ENCODE peak calls at places on chromosomes 16 and 17, in seven cellular contexts. One of them, this sample, is unnamed.

GRCh38 chr17:39485555-39485954 is 24.3 kb downstream of the CDK12 start:
- DNase-seq in A549: no peak
- DNase-seq in adrenal gland: no peak
- DNase-seq in transverse colon: no peak
- DNase-seq in HCT116: peak; percentile 15
- DNase-seq in endothelial cell of umbilical vein: no peak
- DNase-seq in H54: peak; percentile 34
- DNase-seq in this sample: peak; percentile 12

GRCh38 chr16:75106351-75107274 is 10.0 kb downstream of the LDHD start:
- DNase-seq in A549: no peak
- DNase-seq in HCT116: no peak
- DNase-seq in adrenal gland: no peak
- DNase-seq in endothelial cell of umbilical vein: no peak
- DNase-seq in transverse colon: no peak
- DNase-seq in H54: no peak
- DNase-seq in this sample: no peak

GRCh38 chr17:79668344-79669250 is 57.7 kb upstream of the RBFOX3 start:
- DNase-seq in A549: no peak
- DNase-seq in adrenal gland: no peak
- DNase-seq in HCT116: no peak
- DNase-seq in endothelial cell of umbilical vein: no peak
- DNase-seq in H54: no peak
- DNase-seq in transverse colon: no peak
- DNase-seq in this sample: no peak

GRCh38 chr16:71675380-71675779 is 49.1 kb downstream of the PHLPP2 start:
- DNase-seq in HCT116: no peak
- DNase-seq in endothelial cell of umbilical vein: no peak
- DNase-seq in H54: no peak
- DNase-seq in A549: no peak
- DNase-seq in transverse colon: no peak
- DNase-seq in adrenal gland: no peak
- DNase-seq in this sample: no peak

GRCh38 chr17:51683291-51683690 is 422.9 kb downstream of the UTP18 start:
- DNase-seq in HCT116: no peak
- DNase-seq in adrenal gland: no peak
- DNase-seq in H54: no peak
- DNase-seq in endothelial cell of umbilical vein: no peak
- DNase-seq in A549: no peak
- DNase-seq in transverse colon: no peak
- DNase-seq in this sample: no peak

GRCh38 chr17:337453-337852 is 15.2 kb downstream of the RPH3AL start:
- DNase-seq in A549: no peak
- DNase-seq in endothelial cell of umbilical vein: no peak
- DNase-seq in HCT116: no peak
- DNase-seq in transverse colon: no peak
- DNase-seq in H54: no peak
- DNase-seq in adrenal gland: no peak
- DNase-seq in this sample: no peak

GRCh38 chr16:86016201-86016965 is 117.4 kb downstream of the IRF8 start:
- DNase-seq in HCT116: peak; percentile 61
- DNase-seq in transverse colon: peak; percentile 39
- DNase-seq in adrenal gland: peak; percentile 57
- DNase-seq in endothelial cell of umbilical vein: peak; percentile 62
- DNase-seq in H54: peak; percentile 75
- DNase-seq in A549: peak; percentile 79
- DNase-seq in this sample: peak; percentile 67

GRCh38 chr17:67289174-67289876 is 44.3 kb upstream of the HELZ start:
- DNase-seq in HCT116: no peak
- DNase-seq in endothelial cell of umbilical vein: peak; percentile 85
- DNase-seq in H54: no peak
- DNase-seq in transverse colon: peak; percentile 30
- DNase-seq in A549: no peak
- DNase-seq in adrenal gland: peak; percentile 81
- DNase-seq in this sample: no peak

GRCh38 chr17:82696916-82697807 is 1.3 kb downstream of the RAB40B start:
- DNase-seq in transverse colon: no peak
- DNase-seq in H54: no peak
- DNase-seq in A549: no peak
- DNase-seq in adrenal gland: no peak
- DNase-seq in endothelial cell of umbilical vein: no peak
- DNase-seq in HCT116: no peak
- DNase-seq in this sample: no peak

GRCh38 chr17:31660684-31661083 is 198.4 kb downstream of the COPRS start:
- DNase-seq in endothelial cell of umbilical vein: no peak
- DNase-seq in transverse colon: no peak
- DNase-seq in adrenal gland: no peak
- DNase-seq in HCT116: no peak
- DNase-seq in H54: no peak
- DNase-seq in A549: no peak
- DNase-seq in this sample: no peak

GRCh38 chr17:72077326-72077960 is 43.4 kb upstream of the SOX9 start:
- DNase-seq in adrenal gland: no peak
- DNase-seq in HCT116: peak; percentile 8
- DNase-seq in A549: no peak
- DNase-seq in endothelial cell of umbilical vein: no peak
- DNase-seq in transverse colon: no peak
- DNase-seq in H54: peak; percentile 24
- DNase-seq in this sample: no peak

DNA sequence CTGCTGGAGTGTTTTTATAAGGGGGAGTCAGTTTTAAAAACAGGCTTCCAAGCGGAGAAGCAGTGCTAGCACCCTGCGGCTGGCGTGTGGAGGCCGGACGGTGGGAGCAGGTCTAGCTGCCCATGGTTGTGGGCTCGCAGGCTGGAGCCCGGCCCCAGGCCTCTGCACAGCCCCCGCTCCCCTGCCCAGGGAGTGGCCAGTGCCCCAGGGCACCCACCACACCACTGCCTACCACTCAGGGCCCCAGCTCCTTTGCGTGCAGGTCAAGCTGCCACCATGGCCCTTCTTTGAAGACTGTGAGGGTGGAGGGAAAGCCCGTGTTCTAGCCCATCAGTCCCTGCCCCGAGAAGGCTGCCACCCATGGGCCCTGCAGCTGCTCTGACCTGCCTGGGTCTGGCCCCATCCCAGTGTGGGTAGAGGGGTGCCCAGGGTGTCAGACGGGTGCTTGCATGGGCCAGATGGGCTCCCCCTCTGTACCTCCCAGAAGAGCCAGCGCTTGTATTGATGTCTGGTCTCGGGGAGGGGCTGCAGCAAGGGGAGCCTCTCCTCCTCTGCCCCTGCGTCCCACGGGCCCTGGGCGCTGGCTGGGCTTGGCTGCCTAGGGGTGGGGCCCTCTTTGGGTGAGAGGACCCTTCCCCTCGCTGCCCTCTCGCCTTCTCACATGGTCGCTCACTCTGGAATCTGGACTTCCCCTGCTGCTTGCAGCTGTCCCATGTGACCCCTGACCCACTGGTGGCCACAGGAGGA is 1.5 kb upstream of the NUDT16L1 start:
- DNase-seq in A549: no peak
- DNase-seq in HCT116: no peak
- DNase-seq in transverse colon: no peak
- DNase-seq in endothelial cell of umbilical vein: no peak
- DNase-seq in adrenal gland: peak; percentile 30
- DNase-seq in H54: no peak
- DNase-seq in this sample: no peak
- TF ChIP-seq POLR2A in A549: no peak
- TF ChIP-seq POLR2A in HCT116: no peak
- TF ChIP-seq POLR2A in transverse colon: no peak
- TF ChIP-seq POLR2A in endothelial cell of umbilical vein: no peak
- TF ChIP-seq POLR2A in adrenal gland: no peak
- TF ChIP-seq POLR2A in H54: no peak
- TF ChIP-seq POLR2A in this sample: no peak

DNA sequence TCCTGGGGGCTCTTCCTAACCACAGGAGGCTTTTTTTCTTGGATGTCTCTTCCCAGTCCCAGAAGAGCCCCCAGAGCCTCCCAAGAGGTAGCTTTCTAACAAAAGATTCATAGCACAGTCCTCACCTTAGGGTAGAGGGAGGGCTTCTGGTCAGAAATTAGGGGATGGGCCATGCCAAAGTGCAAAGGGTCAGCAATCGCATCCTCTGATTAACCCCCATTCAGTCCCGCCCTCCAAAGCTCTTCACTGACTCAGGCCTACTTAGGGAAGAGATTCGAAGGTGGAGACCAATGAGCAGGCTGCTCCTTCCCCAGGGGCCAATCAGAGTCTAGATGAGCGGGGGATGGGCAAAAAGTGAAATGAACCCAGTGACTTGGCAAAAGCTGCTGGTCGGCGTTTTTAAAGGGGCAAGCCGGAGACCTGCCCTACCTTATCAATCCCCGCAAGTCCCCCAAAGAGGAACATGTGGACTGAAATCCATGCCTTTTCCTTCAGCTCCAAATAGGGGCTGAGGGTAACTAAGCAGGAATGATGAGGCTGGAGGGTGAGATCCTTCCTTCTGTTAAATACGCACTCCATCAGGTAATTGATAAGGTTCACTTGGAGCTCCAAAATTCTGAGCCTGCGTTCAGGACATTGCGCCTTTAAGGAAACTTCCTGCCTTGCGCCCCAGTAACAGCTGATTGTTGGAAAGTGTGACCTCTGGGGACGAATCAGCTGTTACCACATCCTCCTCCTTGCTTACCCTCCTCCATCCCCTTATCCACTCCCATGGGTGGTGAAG is 6.9 kb upstream of the TLCD2 start:
- DNase-seq in transverse colon: peak; percentile 95
- DNase-seq in HCT116: peak; percentile 99
- DNase-seq in adrenal gland: peak; percentile 98
- DNase-seq in endothelial cell of umbilical vein: peak; percentile 99
- DNase-seq in H54: peak; percentile 97
- DNase-seq in A549: peak; percentile 100
- DNase-seq in this sample: peak; percentile 99
- TF ChIP-seq POLR2A in transverse colon: peak; percentile 66
- TF ChIP-seq POLR2A in HCT116: no peak
- TF ChIP-seq POLR2A in adrenal gland: peak; percentile 81
- TF ChIP-seq POLR2A in endothelial cell of umbilical vein: peak; percentile 62
- TF ChIP-seq POLR2A in H54: peak; percentile 24
- TF ChIP-seq POLR2A in A549: peak; percentile 69
- TF ChIP-seq POLR2A in this sample: peak; percentile 33

GRCh38 chr17:50645748-50646682 is 11.3 kb downstream of the ABCC3 start:
- DNase-seq in adrenal gland: no peak
- DNase-seq in H54: no peak
- DNase-seq in A549: no peak
- DNase-seq in HCT116: no peak
- DNase-seq in endothelial cell of umbilical vein: no peak
- DNase-seq in transverse colon: no peak
- DNase-seq in this sample: no peak
- TF ChIP-seq POLR2A in adrenal gland: no peak
- TF ChIP-seq POLR2A in H54: no peak
- TF ChIP-seq POLR2A in A549: no peak
- TF ChIP-seq POLR2A in HCT116: no peak
- TF ChIP-seq POLR2A in endothelial cell of umbilical vein: no peak
- TF ChIP-seq POLR2A in transverse colon: no peak
- TF ChIP-seq POLR2A in this sample: no peak

GRCh38 chr17:48036693-48037035 is 933 bp downstream of the COPZ2 start:
- DNase-seq in endothelial cell of umbilical vein: no peak
- DNase-seq in H54: no peak
- DNase-seq in HCT116: no peak
- DNase-seq in A549: no peak
- DNase-seq in transverse colon: no peak
- DNase-seq in adrenal gland: no peak
- DNase-seq in this sample: no peak

GRCh38 chr17:48031966-48032365 is 5.6 kb downstream of the COPZ2 start:
- DNase-seq in A549: no peak
- DNase-seq in HCT116: no peak
- DNase-seq in transverse colon: no peak
- DNase-seq in H54: no peak
- DNase-seq in endothelial cell of umbilical vein: no peak
- DNase-seq in adrenal gland: no peak
- DNase-seq in this sample: no peak

GRCh38 chr17:48037924-48038323 is 327 bp upstream of the COPZ2 start:
- DNase-seq in endothelial cell of umbilical vein: peak; percentile 13
- DNase-seq in H54: no peak
- DNase-seq in transverse colon: no peak
- DNase-seq in HCT116: no peak
- DNase-seq in A549: peak; percentile 32
- DNase-seq in adrenal gland: no peak
- DNase-seq in this sample: no peak

GRCh38 chr17:48038687-48039086 is 1.1 kb upstream of the COPZ2 start:
- DNase-seq in adrenal gland: no peak
- DNase-seq in transverse colon: no peak
- DNase-seq in A549: no peak
- DNase-seq in H54: no peak
- DNase-seq in HCT116: no peak
- DNase-seq in endothelial cell of umbilical vein: no peak
- DNase-seq in this sample: no peak

DNA sequence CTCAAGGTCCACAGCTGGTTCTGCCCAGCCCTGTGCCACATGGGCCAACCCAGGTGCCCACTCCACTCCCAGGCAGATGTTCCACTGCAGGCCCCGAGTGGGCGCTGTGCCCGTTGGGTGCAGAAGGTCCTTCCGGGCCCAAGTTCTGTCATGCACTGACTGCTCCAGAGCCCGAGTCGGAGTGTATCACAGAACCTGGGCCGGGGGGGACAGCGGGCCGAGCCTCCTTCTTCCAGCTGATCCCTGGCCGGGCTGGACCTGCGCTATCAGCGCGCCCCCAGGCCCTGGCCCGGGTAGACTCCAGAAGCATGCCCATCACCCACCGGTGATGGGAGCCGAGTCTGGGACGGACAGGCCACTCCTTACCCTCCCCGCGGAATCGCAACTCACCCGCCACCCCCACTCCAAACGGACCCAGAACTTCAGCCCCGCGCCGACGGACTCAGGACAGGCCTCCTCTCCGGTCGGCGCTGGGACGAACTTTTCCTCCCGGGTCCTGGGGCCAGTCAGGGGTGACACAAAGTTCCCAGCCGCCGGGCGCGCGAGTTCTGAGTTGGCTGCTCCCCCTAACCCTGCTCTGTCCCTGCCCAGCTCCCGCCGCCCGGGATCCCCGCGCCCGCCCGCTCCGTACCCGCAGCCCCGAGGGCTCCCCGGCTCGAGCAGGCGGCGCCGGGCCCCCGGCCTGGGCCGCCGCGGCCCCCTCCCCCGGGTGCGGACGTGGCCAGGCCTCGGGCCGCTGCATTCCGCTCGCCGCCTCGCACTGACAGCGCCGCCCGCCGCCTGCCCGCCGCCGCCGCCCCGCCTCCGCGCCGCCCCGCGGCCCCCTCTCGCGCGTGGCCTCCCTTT is at the start of gene COPZ2:
- DNase-seq in H54: no peak
- DNase-seq in HCT116: no peak
- DNase-seq in endothelial cell of umbilical vein: peak; percentile 51
- DNase-seq in A549: peak; percentile 85
- DNase-seq in transverse colon: peak; percentile 69
- DNase-seq in adrenal gland: peak; percentile 78
- DNase-seq in this sample: peak; percentile 44
- TF ChIP-seq POLR2A in H54: no peak
- TF ChIP-seq POLR2A in HCT116: no peak
- TF ChIP-seq POLR2A in endothelial cell of umbilical vein: no peak
- TF ChIP-seq POLR2A in A549: peak; percentile 28
- TF ChIP-seq POLR2A in transverse colon: no peak
- TF ChIP-seq POLR2A in adrenal gland: peak; percentile 37
- TF ChIP-seq POLR2A in this sample: peak; percentile 25